ENCODE peak calls at places on chromosome 17, in four cellular contexts. One of them, this sample, is unnamed.

GRCh38 chr17:73189417-73190099 is 3.3 kb upstream of the COG1 start:
- DNase-seq in EL: peak
- DNase-seq in activated CD4-positive, alpha-beta T cell treated with anti-CD3 and anti-CD28 coated beads, Interleukin-2, amount 50 U/mL, for 1 hour: no peak
- DNase-seq in NCI-H460: no peak
- DNase-seq in this sample: no peak

GRCh38 chr17:71232801-71233559 is 887.8 kb upstream of the SOX9 start:
- DNase-seq in activated CD4-positive, alpha-beta T cell treated with anti-CD3 and anti-CD28 coated beads, Interleukin-2, amount 50 U/mL, for 1 hour: no peak
- DNase-seq in NCI-H460: no peak
- DNase-seq in EL: no peak
- DNase-seq in this sample: no peak

GRCh38 chr17:59829217-59830006 is 63.3 kb downstream of the TUBD1 start:
- DNase-seq in activated CD4-positive, alpha-beta T cell treated with anti-CD3 and anti-CD28 coated beads, Interleukin-2, amount 50 U/mL, for 1 hour: no peak
- DNase-seq in EL: peak
- DNase-seq in NCI-H460: peak
- DNase-seq in this sample: peak

GRCh38 chr17:66939461-66940114 is 24.9 kb upstream of the CACNG4 start:
- DNase-seq in EL: no peak
- DNase-seq in NCI-H460: no peak
- DNase-seq in activated CD4-positive, alpha-beta T cell treated with anti-CD3 and anti-CD28 coated beads, Interleukin-2, amount 50 U/mL, for 1 hour: no peak
- DNase-seq in this sample: no peak

GRCh38 chr17:37405955-37406634 is 541 bp downstream of the ACACA start:
- DNase-seq in activated CD4-positive, alpha-beta T cell treated with anti-CD3 and anti-CD28 coated beads, Interleukin-2, amount 50 U/mL, for 1 hour: no peak
- DNase-seq in EL: no peak
- DNase-seq in NCI-H460: no peak
- DNase-seq in this sample: no peak

GRCh38 chr17:29760279-29760721 is 137.6 kb upstream of the CORO6 start:
- DNase-seq in EL: peak
- DNase-seq in NCI-H460: no peak
- DNase-seq in activated CD4-positive, alpha-beta T cell treated with anti-CD3 and anti-CD28 coated beads, Interleukin-2, amount 50 U/mL, for 1 hour: peak
- DNase-seq in this sample: peak

GRCh38 chr17:67718325-67718941 is 697 bp downstream of the NOL11 start:
- DNase-seq in NCI-H460: peak
- DNase-seq in activated CD4-positive, alpha-beta T cell treated with anti-CD3 and anti-CD28 coated beads, Interleukin-2, amount 50 U/mL, for 1 hour: no peak
- DNase-seq in EL: peak
- DNase-seq in this sample: peak

GRCh38 chr17:63150466-63150865 is 184.4 kb downstream of the TANC2 start:
- DNase-seq in activated CD4-positive, alpha-beta T cell treated with anti-CD3 and anti-CD28 coated beads, Interleukin-2, amount 50 U/mL, for 1 hour: no peak
- DNase-seq in EL: no peak
- DNase-seq in NCI-H460: no peak
- DNase-seq in this sample: no peak

GRCh38 chr17:73585583-73585982 is 58.7 kb downstream of the SDK2 start:
- DNase-seq in NCI-H460: no peak
- DNase-seq in activated CD4-positive, alpha-beta T cell treated with anti-CD3 and anti-CD28 coated beads, Interleukin-2, amount 50 U/mL, for 1 hour: no peak
- DNase-seq in EL: no peak
- DNase-seq in this sample: no peak

GRCh38 chr17:18181358-18181757 is 2.3 kb upstream of the ALKBH5 start:
- DNase-seq in NCI-H460: no peak
- DNase-seq in activated CD4-positive, alpha-beta T cell treated with anti-CD3 and anti-CD28 coated beads, Interleukin-2, amount 50 U/mL, for 1 hour: no peak
- DNase-seq in EL: no peak
- DNase-seq in this sample: no peak

GRCh38 chr17:13031718-13032350 is 14.0 kb upstream of the ELAC2 start:
- DNase-seq in activated CD4-positive, alpha-beta T cell treated with anti-CD3 and anti-CD28 coated beads, Interleukin-2, amount 50 U/mL, for 1 hour: peak
- DNase-seq in NCI-H460: peak
- DNase-seq in EL: peak
- DNase-seq in this sample: peak

GRCh38 chr17:9273334-9274118 is 252.2 kb downstream of the NTN1 start:
- DNase-seq in NCI-H460: no peak
- DNase-seq in activated CD4-positive, alpha-beta T cell treated with anti-CD3 and anti-CD28 coated beads, Interleukin-2, amount 50 U/mL, for 1 hour: no peak
- DNase-seq in EL: no peak
- DNase-seq in this sample: no peak

GRCh38 chr17:57916925-57917858 is 38.0 kb downstream of the CUEDC1 start:
- DNase-seq in NCI-H460: no peak
- DNase-seq in EL: no peak
- DNase-seq in activated CD4-positive, alpha-beta T cell treated with anti-CD3 and anti-CD28 coated beads, Interleukin-2, amount 50 U/mL, for 1 hour: peak
- DNase-seq in this sample: peak

GRCh38 chr17:74433421-74434121 is 1.7 kb downstream of the GPRC5C start:
- DNase-seq in EL: no peak
- DNase-seq in NCI-H460: no peak
- DNase-seq in activated CD4-positive, alpha-beta T cell treated with anti-CD3 and anti-CD28 coated beads, Interleukin-2, amount 50 U/mL, for 1 hour: no peak
- DNase-seq in this sample: no peak

GRCh38 chr17:81840826-81841778 is 6.3 kb upstream of the PPP1R27 start:
- DNase-seq in EL: no peak
- DNase-seq in NCI-H460: no peak
- DNase-seq in activated CD4-positive, alpha-beta T cell treated with anti-CD3 and anti-CD28 coated beads, Interleukin-2, amount 50 U/mL, for 1 hour: no peak
- DNase-seq in this sample: no peak

GRCh38 chr17:40326832-40327199 is 17.8 kb downstream of the RARA start:
- DNase-seq in activated CD4-positive, alpha-beta T cell treated with anti-CD3 and anti-CD28 coated beads, Interleukin-2, amount 50 U/mL, for 1 hour: no peak
- DNase-seq in NCI-H460: no peak
- DNase-seq in EL: no peak
- DNase-seq in this sample: no peak

GRCh38 chr17:58330997-58331814 is 2.6 kb upstream of the TSPOAP1 start:
- DNase-seq in NCI-H460: no peak
- DNase-seq in activated CD4-positive, alpha-beta T cell treated with anti-CD3 and anti-CD28 coated beads, Interleukin-2, amount 50 U/mL, for 1 hour: peak
- DNase-seq in EL: no peak
- DNase-seq in this sample: peak

GRCh38 chr17:17874478-17874877 is 37.7 kb upstream of the SREBF1 start:
- DNase-seq in NCI-H460: no peak
- DNase-seq in EL: peak
- DNase-seq in activated CD4-positive, alpha-beta T cell treated with anti-CD3 and anti-CD28 coated beads, Interleukin-2, amount 50 U/mL, for 1 hour: no peak
- DNase-seq in this sample: no peak

GRCh38 chr17:69473801-69474170 is 59.3 kb downstream of the MAP2K6 start:
- DNase-seq in NCI-H460: no peak
- DNase-seq in EL: peak
- DNase-seq in activated CD4-positive, alpha-beta T cell treated with anti-CD3 and anti-CD28 coated beads, Interleukin-2, amount 50 U/mL, for 1 hour: no peak
- DNase-seq in this sample: no peak

GRCh38 chr17:29179232-29180036 is 764 bp downstream of the MYO18A start:
- DNase-seq in activated CD4-positive, alpha-beta T cell treated with anti-CD3 and anti-CD28 coated beads, Interleukin-2, amount 50 U/mL, for 1 hour: no peak
- DNase-seq in NCI-H460: no peak
- DNase-seq in EL: peak
- DNase-seq in this sample: no peak

GRCh38 chr17:57948555-57949420 is 6.4 kb downstream of the CUEDC1 start:
- DNase-seq in EL: peak
- DNase-seq in NCI-H460: peak
- DNase-seq in activated CD4-positive, alpha-beta T cell treated with anti-CD3 and anti-CD28 coated beads, Interleukin-2, amount 50 U/mL, for 1 hour: no peak
- DNase-seq in this sample: no peak

GRCh38 chr17:58520843-58521430 is 6.5 kb upstream of the MTMR4 start:
- DNase-seq in EL: peak
- DNase-seq in activated CD4-positive, alpha-beta T cell treated with anti-CD3 and anti-CD28 coated beads, Interleukin-2, amount 50 U/mL, for 1 hour: no peak
- DNase-seq in NCI-H460: peak
- DNase-seq in this sample: no peak

GRCh38 chr17:15263206-15263579 is 1.9 kb downstream of the PMP22 start:
- DNase-seq in activated CD4-positive, alpha-beta T cell treated with anti-CD3 and anti-CD28 coated beads, Interleukin-2, amount 50 U/mL, for 1 hour: no peak
- DNase-seq in NCI-H460: peak
- DNase-seq in EL: peak
- DNase-seq in this sample: no peak

GRCh38 chr17:66306413-66306812 is 4.0 kb downstream of the PRKCA start:
- DNase-seq in activated CD4-positive, alpha-beta T cell treated with anti-CD3 and anti-CD28 coated beads, Interleukin-2, amount 50 U/mL, for 1 hour: no peak
- DNase-seq in EL: peak
- DNase-seq in NCI-H460: no peak
- DNase-seq in this sample: no peak

This sample was measured in CD4-positive, alpha-beta memory T cell.